ENCODE peak calls at places on chromosomes 5 and 9, in six cellular contexts. E, A, H, M, W and K are unnamed samples.

GRCh38 chr9:117546894-117547293 is 132.0 kb upstream of the ASTN2 start:
- DNase-seq in A (peak; percentile 8), W (no peak), H (no peak), E (no peak), M (no peak), K (no peak)

GRCh38 chr5:131230406-131230805 is 33.4 kb upstream of the CDC42SE2 start:
- DNase-seq in E (no peak), A (no peak), H (no peak), M (no peak), W (no peak), K (no peak)

GRCh38 chr9:97891736-97892135 is 30.6 kb downstream of the TRMO start:
- DNase-seq in H (no peak), M (no peak), W (no peak), A (no peak), E (no peak), K (no peak)

GRCh38 chr5:159864885-159865622 is 51.2 kb upstream of the ADRA1B start:
- DNase-seq in W (no peak), E (no peak), H (no peak), M (no peak), A (no peak), K (no peak)

GRCh38 chr5:74017112-74017511 is 391.1 kb downstream of the ARHGEF28 start:
- DNase-seq in A (no peak), E (no peak), W (no peak), M (no peak), H (no peak), K (no peak)

GRCh38 chr5:50727149-50727496 is 60.7 kb downstream of the PARP8 start:
- DNase-seq in E (no peak), M (peak; percentile 23), W (no peak), H (no peak), A (no peak), K (no peak)

GRCh38 chr9:136952876-136953770 is 1.1 kb downstream of the LCN12 start:
- DNase-seq in M (no peak), H (peak; percentile 11), E (no peak), W (no peak), A (no peak), K (no peak)

GRCh38 chr5:64315778-64316177 is 150.1 kb downstream of the RNF180 start:
- DNase-seq in E (no peak), M (no peak), H (no peak), A (no peak), W (no peak), K (no peak)

GRCh38 chr5:122424211-122424610 is 112.2 kb downstream of the SNCAIP start:
- DNase-seq in E (no peak), M (no peak), H (no peak), W (no peak), A (no peak), K (no peak)

GRCh38 chr9:121816449-121816817 is 165.0 kb downstream of the DAB2IP start:
- DNase-seq in H (no peak), M (no peak), W (no peak), A (no peak), E (no peak), K (no peak)

GRCh38 chr9:134208310-134208841 is 44.0 kb upstream of the RNU6ATAC start:
- DNase-seq in H (peak; percentile 82), A (no peak), E (no peak), W (no peak), M (peak; percentile 29), K (no peak)

GRCh38 chr5:82622205-82622604 is 344.1 kb upstream of the RPS23 start:
- DNase-seq in M (no peak), W (no peak), H (no peak), A (no peak), E (no peak), K (no peak)

GRCh38 chr5:172688735-172689572 is 47.9 kb downstream of the NEURL1B start:
- DNase-seq in H (peak; percentile 53), M (no peak), W (no peak), E (no peak), A (peak; percentile 51), K (no peak)

GRCh38 chr5:141362719-141363118 is 1.2 kb upstream of the PCDHGA5 start:
- DNase-seq in H (no peak), A (no peak), M (no peak), E (no peak), W (no peak), K (no peak)

GRCh38 chr9:16310288-16311145 is 560.0 kb downstream of the BNC2 start:
- DNase-seq in E (no peak), W (peak; percentile 62), M (no peak), H (no peak), A (no peak), K (no peak)

GRCh38 chr9:99024959-99025358 is 80.0 kb upstream of the TGFBR1 start:
- DNase-seq in E (no peak), W (peak; percentile 13), H (no peak), A (no peak), M (no peak), K (no peak)

GRCh38 chr9:107389617-107390071 is 99.9 kb downstream of the KLF4 start:
- DNase-seq in H (peak; percentile 33), A (no peak), W (peak; percentile 60), M (peak; percentile 69), E (no peak), K (no peak)

GRCh38 chr5:72508241-72509170 is 1.3 kb upstream of the ZNF366 start:
- DNase-seq in M (no peak), H (no peak), A (no peak), W (no peak), E (no peak), K (no peak)

GRCh38 chr9:105066265-105066865 is 138.4 kb upstream of the ABCA1 start:
- DNase-seq in W (peak; percentile 67), H (no peak), A (no peak), M (no peak), E (peak; percentile 23), K (no peak)

GRCh38 chr9:114677418-114677817 is 4.6 kb downstream of the TEX48 start:
- DNase-seq in H (no peak), W (no peak), E (peak; percentile 88), A (no peak), M (no peak), K (no peak)

GRCh38 chr5:158140120-158140778 is 281.3 kb upstream of the CLINT1 start:
- DNase-seq in M (peak; percentile 43), W (no peak), A (no peak), E (no peak), H (no peak), K (no peak)

GRCh38 chr5:41763096-41763495 is 107.1 kb downstream of the OXCT1 start:
- DNase-seq in W (no peak), H (no peak), A (no peak), E (no peak), M (no peak), K (no peak)

GRCh38 chr9:134912126-134912840 is 5.4 kb downstream of the FCN1 start:
- DNase-seq in E (no peak), A (no peak), M (no peak), H (no peak), W (no peak), K (no peak)

GRCh38 chr5:402615-403359 is 40.2 kb upstream of the EXOC3 start:
- DNase-seq in E (no peak), A (no peak), M (no peak), H (no peak), W (peak; percentile 53), K (no peak)

GRCh38 chr5:1831677-1832313 is 30.6 kb downstream of the NDUFS6 start:
- DNase-seq in W (no peak), A (no peak), M (no peak), H (no peak), E (no peak), K (no peak)

GRCh38 chr5:111627862-111628261 is 115.5 kb upstream of the STARD4 start:
- DNase-seq in H (no peak), E (no peak), W (no peak), M (no peak), A (no peak), K (no peak)

GRCh38 chr5:91521313-91521712 is 138.2 kb upstream of the ARRDC3 start:
- DNase-seq in M (no peak), H (no peak), E (no peak), W (no peak), A (no peak), K (no peak)

GRCh38 chr9:92324451-92324850 is 699 bp downstream of the NOL8 start:
- DNase-seq in W (no peak), A (no peak), H (no peak), E (peak; percentile 45), M (no peak), K (no peak)

GRCh38 chr5:94847726-94848125 is 229.3 kb downstream of the SLF1 start:
- DNase-seq in A (no peak), M (no peak), E (no peak), H (no peak), W (no peak), K (no peak)

GRCh38 chr9:106883030-106883429 is 20.1 kb downstream of the ZNF462 start:
- DNase-seq in M (no peak), W (no peak), H (no peak), A (no peak), E (no peak), K (no peak)

GRCh38 chr9:133199648-133200321 is 9.3 kb downstream of the OBP2B start:
- DNase-seq in A (peak; percentile 52), M (peak; percentile 45), H (peak; percentile 40), W (no peak), E (peak; percentile 49), K (peak; percentile 11)

GRCh38 chr9:114894801-114895433 is 35.5 kb downstream of the TNFSF8 start:
- DNase-seq in H (no peak), E (no peak), A (no peak), M (no peak), W (no peak), K (no peak)

GRCh38 chr5:94690778-94691177 is 72.3 kb downstream of the SLF1 start:
- DNase-seq in A (no peak), H (no peak), M (no peak), W (no peak), E (no peak), K (no peak)

GRCh38 chr5:140986117-140986521 is 19.8 kb downstream of the PCDHAC2 start:
- DNase-seq in A (no peak), M (no peak), H (no peak), E (no peak), W (no peak), K (no peak)